ENCODE peak calls at places on chromosomes 16 and 17, in seven cellular contexts. P is foreskin fibroblast, R is lung, Y is astrocyte, U is AG10803, G is cardiac fibroblast, X is left lung. K is an unnamed sample.

GRCh38 chr16:81447383-81448101 is 2.9 kb downstream of the CMIP start:
- DNase-seq in G (no peak), X (no peak), U (no peak), Y (peak; percentile 12), P (no peak), R (peak; percentile 68), K (no peak)

GRCh38 chr17:37327341-37328090 is 48.3 kb upstream of the C17orf78 start:
- DNase-seq in U (peak; percentile 99), Y (peak; percentile 96), X (no peak), R (no peak), G (peak; percentile 72), P (peak; percentile 82), K (peak; percentile 82)

GRCh38 chr17:49361129-49361901 is 735 bp downstream of the ZNF652 start:
- DNase-seq in G (peak; percentile 41), R (peak; percentile 51), X (peak; percentile 68), U (no peak), P (no peak), Y (peak; percentile 33), K (peak; percentile 25)

GRCh38 chr17:63698381-63698885 is 1.5 kb downstream of the LIMD2 start:
- DNase-seq in U (no peak), R (no peak), G (no peak), P (no peak), X (no peak), Y (no peak), K (no peak)

GRCh38 chr17:61514491-61514890 is 62.3 kb downstream of the TBX4 start:
- DNase-seq in U (no peak), G (no peak), R (no peak), Y (no peak), X (no peak), P (no peak), K (no peak)

GRCh38 chr16:66476328-66477027 is 49.4 kb downstream of the BEAN1 start:
- DNase-seq in G (no peak), Y (no peak), U (no peak), X (no peak), R (no peak), P (no peak), K (no peak)

GRCh38 chr17:66040402-66040801 is 151.5 kb downstream of the CEP112 start:
- DNase-seq in X (no peak), G (no peak), R (no peak), P (no peak), U (no peak), Y (no peak), K (no peak)

GRCh38 chr16:81519298-81520150 is 74.9 kb downstream of the CMIP start:
- DNase-seq in Y (no peak), P (peak; percentile 42), G (no peak), U (no peak), R (no peak), X (no peak), K (no peak)

DNA sequence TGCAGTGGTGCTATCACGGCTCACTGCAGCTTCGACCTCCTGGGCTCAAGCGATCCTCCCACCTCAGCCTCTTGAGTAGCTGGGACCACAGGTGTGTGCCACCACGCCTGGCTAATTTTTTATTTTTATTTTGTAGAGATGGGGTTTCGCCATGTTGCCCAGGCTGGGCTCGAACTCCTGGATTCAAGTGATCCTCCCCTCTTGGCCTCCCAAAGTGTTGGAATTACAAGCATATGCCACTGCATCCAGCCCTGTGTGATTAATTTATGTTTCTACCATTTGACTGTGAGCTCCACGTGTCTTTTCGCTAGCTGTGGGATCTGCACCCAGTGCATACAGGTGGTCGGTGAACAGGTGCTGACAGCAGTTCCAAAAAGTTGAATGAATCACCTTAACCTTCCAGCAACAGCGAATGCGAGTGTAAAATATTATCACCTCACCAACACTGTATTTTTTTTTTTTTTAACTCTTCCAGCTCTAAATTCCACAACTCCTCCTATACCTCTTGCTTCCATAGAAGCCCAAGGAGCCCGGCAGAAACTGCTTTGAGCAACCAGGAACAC is 481 bp upstream of the NUDT7 start:
- DNase-seq in U (no peak), P (no peak), X (no peak), Y (no peak), R (no peak), G (no peak), K (no peak)
- H3K4me3 ChIP-seq in U (peak overlapping the region; percentile 21), P (peak overlapping the region; percentile 43), X (peak overlapping the region; percentile 59), Y (no peak overlapping the region), R (no peak overlapping the region), G (peak overlapping the region; percentile 14), K (peak overlapping the region; percentile 15)

DNA sequence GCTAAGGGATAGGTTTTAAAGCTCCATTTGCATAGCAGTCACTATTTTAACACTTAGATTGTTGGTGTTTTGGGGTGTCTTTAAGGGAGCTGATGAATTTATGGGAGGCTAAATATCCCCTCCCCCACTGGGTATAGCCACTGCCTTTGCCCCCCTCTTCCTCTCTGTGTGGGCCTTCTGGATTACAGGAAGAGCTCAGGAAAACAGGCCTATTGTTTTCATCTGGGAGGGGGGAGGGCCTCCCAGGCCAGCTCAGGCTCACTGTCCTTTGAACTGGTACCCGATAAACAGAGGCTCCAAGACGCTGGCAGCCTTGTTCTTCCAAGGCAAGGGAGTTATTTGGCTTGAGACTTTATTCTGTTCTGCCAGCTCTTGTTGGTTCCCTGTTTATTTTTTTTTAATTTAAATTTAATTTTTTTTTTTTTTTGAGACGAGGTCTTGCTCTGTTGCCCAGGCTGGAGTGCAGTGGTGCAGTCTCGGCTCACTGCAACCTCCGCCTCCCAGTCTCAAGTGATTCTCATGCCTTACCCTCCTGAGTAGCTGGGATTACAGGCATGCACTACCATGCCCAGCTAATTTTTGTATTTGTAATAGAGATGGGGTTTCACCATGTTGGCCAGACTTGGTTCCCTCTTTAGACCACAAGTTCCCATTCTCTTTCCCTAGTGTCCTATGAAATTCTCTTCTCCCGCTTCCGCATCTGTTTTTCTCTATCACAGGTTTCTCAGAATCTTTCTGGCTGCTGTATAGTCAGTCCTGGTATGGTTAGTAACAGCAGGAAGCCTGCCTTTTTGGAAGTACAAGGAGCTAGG is 25.1 kb downstream of the MINK1 start:
- DNase-seq in R (no peak), X (no peak), U (no peak), P (peak; percentile 35), G (peak; percentile 43), Y (no peak), K (peak; percentile 57)
- H3K4me3 ChIP-seq in R (no peak overlapping the region), X (no peak overlapping the region), U (no peak overlapping the region), P (no peak overlapping the region), G (no peak overlapping the region), Y (no peak overlapping the region), K (no peak overlapping the region)

DNA sequence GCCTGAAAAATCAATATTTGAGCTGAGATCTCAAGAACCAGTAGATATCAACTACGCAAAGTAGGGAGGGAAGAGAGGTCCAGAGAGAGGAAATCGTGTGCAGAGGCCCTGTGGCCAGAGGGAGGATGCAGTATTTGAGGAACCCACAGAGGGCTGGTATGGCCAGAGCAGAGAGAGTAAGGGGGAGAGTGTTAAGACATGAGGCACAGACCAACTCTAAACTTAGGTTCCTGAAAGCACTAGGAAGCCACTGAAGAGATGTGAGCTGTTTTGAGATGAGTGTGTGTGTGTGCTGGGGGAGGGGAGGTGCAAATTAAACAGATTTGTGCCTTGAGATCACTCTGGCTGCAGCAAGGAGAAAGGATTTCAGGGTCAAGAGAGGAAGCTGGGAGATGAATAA is 10.9 kb downstream of the SLC13A2 start:
- DNase-seq in Y (no peak), X (no peak), G (no peak), U (no peak), P (no peak), R (no peak), K (no peak)
- H3K4me3 ChIP-seq in Y (no peak overlapping the region), X (no peak overlapping the region), G (no peak overlapping the region), U (no peak overlapping the region), P (no peak overlapping the region), R (no peak overlapping the region), K (no peak overlapping the region)

DNA sequence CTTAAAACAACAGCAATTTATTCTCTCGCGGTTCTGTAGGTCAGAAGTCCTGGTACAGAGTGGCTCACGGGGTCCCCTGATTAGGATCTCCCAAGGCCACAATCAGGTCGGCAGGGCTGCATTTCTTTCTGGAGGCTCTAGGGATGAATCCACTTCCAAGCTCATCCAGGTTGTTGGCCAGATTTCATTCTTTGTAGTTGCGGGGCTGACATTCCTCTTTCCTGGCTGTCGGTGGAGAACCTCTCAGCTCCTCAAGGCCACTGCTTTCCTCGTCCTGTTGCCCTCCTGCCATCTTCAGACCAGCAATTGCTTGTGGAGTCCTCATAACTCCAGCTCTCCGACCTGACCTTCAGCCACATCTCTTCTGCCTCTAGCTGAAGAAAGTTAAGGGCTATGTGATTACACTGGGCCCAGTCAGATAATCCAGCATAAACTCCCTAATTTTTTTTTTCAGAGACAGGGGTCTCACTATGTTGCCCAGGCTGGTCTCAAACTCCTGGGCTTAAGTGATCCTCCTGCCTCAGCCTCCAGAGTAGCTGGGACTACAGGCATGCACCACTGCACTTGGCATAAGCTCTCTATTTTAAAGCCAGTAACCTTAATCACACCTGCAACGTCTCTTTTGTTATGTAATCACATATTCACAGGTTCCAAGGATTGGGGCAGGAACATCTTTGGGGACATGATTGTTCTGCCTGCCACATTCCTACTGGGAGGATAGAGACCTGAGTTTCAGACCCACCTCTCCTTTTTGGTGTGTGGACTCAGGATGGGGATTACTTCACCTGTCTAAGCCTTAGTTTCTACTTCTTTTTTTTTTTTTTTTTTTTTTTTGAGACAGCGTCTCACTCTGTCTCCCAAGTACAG is 4.1 kb upstream of the GAST start:
- DNase-seq in X (no peak), G (no peak), Y (no peak), U (no peak), P (no peak), R (no peak), K (no peak)
- H3K4me3 ChIP-seq in X (no peak overlapping the region), G (no peak overlapping the region), Y (no peak overlapping the region), U (no peak overlapping the region), P (no peak overlapping the region), R (no peak overlapping the region), K (no peak overlapping the region)

DNA sequence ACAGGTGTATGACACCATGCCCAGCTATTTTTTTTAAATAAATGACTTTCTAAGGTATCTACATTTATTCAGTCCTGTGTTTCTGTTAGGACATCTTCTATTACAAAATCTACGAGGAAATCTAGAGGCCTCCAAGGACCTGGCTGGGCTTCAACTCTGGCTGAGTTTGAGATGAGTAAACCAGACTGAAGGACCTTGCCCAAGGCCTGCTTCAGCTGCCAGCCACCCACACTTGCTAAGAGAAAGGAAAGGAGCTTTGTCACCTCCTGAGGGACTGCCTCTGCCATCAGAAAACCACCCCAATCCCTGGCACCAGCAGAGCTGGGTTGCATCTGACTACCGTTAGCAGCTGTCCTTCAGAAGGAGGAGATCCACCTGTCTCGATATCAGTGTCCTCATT is 1.3 kb upstream of the MYO1D start:
- DNase-seq in Y (peak; percentile 25), P (peak; percentile 85), U (peak; percentile 93), G (peak; percentile 85), X (peak; percentile 69), R (peak; percentile 83), K (peak; percentile 25)
- H3K4me3 ChIP-seq in Y (no peak overlapping the region), P (no peak overlapping the region), U (no peak overlapping the region), G (no peak overlapping the region), X (no peak overlapping the region), R (no peak overlapping the region), K (no peak overlapping the region)

GRCh38 chr16:85525464-85526117 is 87.5 kb upstream of the GSE1 start:
- DNase-seq in R (no peak), X (no peak), U (no peak), P (no peak), Y (no peak), G (no peak), K (no peak)
- H3K4me3 ChIP-seq in R (no peak overlapping the region), X (no peak overlapping the region), U (no peak overlapping the region), P (no peak overlapping the region), Y (no peak overlapping the region), G (no peak overlapping the region), K (no peak overlapping the region)

DNA sequence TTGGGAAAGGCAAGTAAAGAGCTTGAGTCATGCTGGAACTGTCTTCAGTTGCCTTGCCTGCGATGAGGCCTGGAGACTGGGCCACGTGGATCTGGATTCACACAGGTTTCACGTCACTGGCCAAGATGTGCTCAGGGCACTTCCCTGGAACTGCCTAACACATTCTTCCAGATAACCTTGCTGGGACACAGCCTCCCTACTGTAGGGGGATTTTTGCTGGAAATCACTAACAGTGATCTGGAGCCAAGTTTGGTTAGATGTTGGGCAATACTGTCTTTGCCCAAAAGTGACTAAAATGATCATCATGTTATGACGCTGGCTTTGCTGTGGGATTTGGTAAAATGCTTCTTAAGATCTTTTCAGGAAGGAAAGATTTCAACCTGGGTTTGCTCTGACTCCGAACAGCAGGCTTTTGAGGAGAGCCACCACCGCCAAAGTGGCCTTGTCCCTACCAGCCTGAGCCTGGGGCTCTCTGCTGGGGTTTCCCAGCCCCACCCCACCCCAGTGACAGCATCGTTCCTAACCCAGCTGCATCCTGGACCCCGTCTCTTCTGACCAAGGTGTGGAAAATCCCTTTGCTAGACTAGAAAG is 14.7 kb downstream of the C1QTNF1 start:
- DNase-seq in X (no peak), U (peak; percentile 99), P (peak; percentile 90), Y (peak; percentile 89), G (peak; percentile 99), R (no peak), K (peak; percentile 100)
- H3K4me3 ChIP-seq in X (no peak overlapping the region), U (no peak overlapping the region), P (no peak overlapping the region), Y (no peak overlapping the region), G (no peak overlapping the region), R (no peak overlapping the region), K (no peak overlapping the region)